ENCODE peak calls at places on chromosomes 16 and 17, in four cellular contexts. V, I, P and N are unnamed samples.
A peak's percentile ranks its signal among the peaks of the same experiment; 100 is the strongest.

GRCh38 chr16:85066346-85066885 is 38.8 kb downstream of the KIAA0513 start:
- DNase-seq in V (no peak), I (no peak), P (no peak), N (no peak)

GRCh38 chr16:2277466-2278271 is 9.7 kb upstream of the RNPS1 start:
- DNase-seq in V (no peak), I (no peak), P (no peak), N (no peak)

GRCh38 chr16:81567987-81568748 is 123.6 kb downstream of the CMIP start:
- DNase-seq in V (peak; percentile 69), I (peak; percentile 19), P (no peak), N (no peak)

GRCh38 chr16:86681440-86681838 is 103.1 kb downstream of the FOXL1 start:
- DNase-seq in V (no peak), I (no peak), P (no peak), N (no peak)

GRCh38 chr16:8861563-8862308 is 7.1 kb downstream of the CARHSP1 start:
- DNase-seq in V (no peak), I (no peak), P (no peak), N (no peak)

GRCh38 chr17:74502866-74503265 is 28.4 kb downstream of the CD300LB start:
- DNase-seq in V (no peak), I (no peak), P (no peak), N (no peak)

GRCh38 chr16:23407436-23408125 is 45.4 kb downstream of the COG7 start:
- DNase-seq in V (no peak), I (peak; percentile 16), P (no peak), N (no peak)

GRCh38 chr16:24270721-24271120 is 14.6 kb downstream of the CACNG3 start:
- DNase-seq in V (no peak), I (no peak), P (no peak), N (no peak)

GRCh38 chr17:6639651-6640535 is 618 bp downstream of the KIAA0753 start:
- DNase-seq in V (peak; percentile 42), I (no peak), P (no peak), N (peak; percentile 15)